ENCODE peak calls at places on chromosomes 7 and 10, in six cellular contexts. Y is A549, I is HepG2, A is WTC11, D is K562, S is H1. R is an unnamed sample.

GRCh38 chr10:128994598-128995143 is 472.4 kb upstream of the MGMT start:
- DNase-seq in Y (no peak), I (no peak), A (no peak), D (no peak), S (no peak), R (no peak)

GRCh38 chr10:93417264-93417663 is 64.9 kb downstream of the MYOF start:
- DNase-seq in Y (no peak), I (no peak), A (no peak), D (no peak), S (no peak), R (no peak)

GRCh38 chr7:47088329-47089067 is 493.4 kb downstream of the TNS3 start:
- DNase-seq in Y (peak; percentile 57), I (peak; percentile 46), A (peak; percentile 70), D (peak; percentile 54), S (peak; percentile 15), R (peak; percentile 65)

GRCh38 chr10:30057421-30057841 is 2.0 kb downstream of the JCAD start:
- DNase-seq in Y (peak; percentile 58), I (no peak), A (no peak), D (no peak), S (no peak), R (peak; percentile 65)

GRCh38 chr7:369981-370621 is 80.1 kb downstream of the FOXL3 start:
- DNase-seq in Y (no peak), I (no peak), A (no peak), D (no peak), S (no peak), R (no peak)

GRCh38 chr10:102410427-102411073 is 8.0 kb downstream of the PSD start:
- DNase-seq in Y (no peak), I (no peak), A (peak; percentile 61), D (no peak), S (no peak), R (no peak)

GRCh38 chr7:134699871-134700270 is 53.2 kb downstream of the BPGM start:
- DNase-seq in Y (no peak), I (no peak), A (no peak), D (no peak), S (no peak), R (no peak)

GRCh38 chr7:1619152-1620079 is 49.6 kb upstream of the PSMG3 start:
- DNase-seq in Y (no peak), I (no peak), A (no peak), D (peak; percentile 36), S (no peak), R (no peak)

GRCh38 chr7:23002698-23003097 is 11.2 kb downstream of the HYCC1 start:
- DNase-seq in Y (no peak), I (no peak), A (no peak), D (no peak), S (no peak), R (no peak)

GRCh38 chr10:119281581-119282071 is 74.3 kb downstream of the GRK5 start:
- DNase-seq in Y (no peak), I (no peak), A (no peak), D (no peak), S (no peak), R (no peak)

GRCh38 chr10:44883581-44884331 is 27.4 kb upstream of the TMEM72 start:
- DNase-seq in Y (no peak), I (no peak), A (no peak), D (no peak), S (no peak), R (no peak)

GRCh38 chr10:79274279-79275104 is 72.8 kb upstream of the PPIF start:
- DNase-seq in Y (no peak), I (no peak), A (no peak), D (no peak), S (no peak), R (no peak)

GRCh38 chr7:77991656-77992055 is 193.1 kb downstream of the PHTF2 start:
- DNase-seq in Y (no peak), I (no peak), A (no peak), D (no peak), S (no peak), R (no peak)

GRCh38 chr10:30782543-30783461 is 153.2 kb upstream of the LYZL2 start:
- DNase-seq in Y (no peak), I (no peak), A (no peak), D (no peak), S (no peak), R (no peak)

GRCh38 chr10:118568327-118568848 is 27.1 kb downstream of the PRLHR start:
- DNase-seq in Y (peak; percentile 56), I (peak; percentile 59), A (peak; percentile 17), D (peak; percentile 47), S (no peak), R (peak; percentile 61)

GRCh38 chr10:98364432-98365102 is 50.4 kb downstream of the PYROXD2 start:
- DNase-seq in Y (no peak), I (no peak), A (no peak), D (no peak), S (no peak), R (no peak)

GRCh38 chr10:28679941-28680752 is 2.8 kb downstream of the BAMBI start:
- DNase-seq in Y (peak; percentile 42), I (peak; percentile 58), A (no peak), D (no peak), S (no peak), R (peak; percentile 57)

GRCh38 chr7:65004575-65004974 is 1.9 kb downstream of the ERV3-1 start:
- DNase-seq in Y (no peak), I (no peak), A (no peak), D (peak; percentile 42), S (no peak), R (no peak)

GRCh38 chr7:158067931-158068482 is 519.6 kb downstream of the PTPRN2 start:
- DNase-seq in Y (no peak), I (no peak), A (no peak), D (no peak), S (no peak), R (no peak)

DNA sequence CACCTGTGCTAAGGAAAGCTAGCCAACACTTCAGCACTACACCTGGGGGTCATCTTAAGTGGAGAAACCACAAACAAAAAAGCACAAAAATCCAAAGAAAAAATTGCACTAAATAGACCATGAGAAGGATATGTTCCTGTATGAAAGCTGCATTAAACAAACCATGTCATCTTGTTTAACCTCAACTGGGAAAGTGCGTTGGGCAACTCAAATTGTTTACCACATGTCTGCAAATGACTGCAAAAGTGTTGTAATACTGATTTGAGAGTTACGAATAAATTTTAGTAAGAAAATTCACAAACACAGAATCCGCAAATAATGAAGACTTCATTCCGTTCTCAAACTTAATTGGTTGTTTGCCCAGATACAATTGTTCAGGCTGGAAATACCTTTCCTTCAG is 111.9 kb upstream of the EGFR start:
- DNase-seq in Y (no peak), I (no peak), A (no peak), D (no peak), S (no peak), R (no peak)
- TF ChIP-seq MAX in Y (no peak), I (no peak), A (no peak), D (no peak), S (no peak), R (no peak)

DNA sequence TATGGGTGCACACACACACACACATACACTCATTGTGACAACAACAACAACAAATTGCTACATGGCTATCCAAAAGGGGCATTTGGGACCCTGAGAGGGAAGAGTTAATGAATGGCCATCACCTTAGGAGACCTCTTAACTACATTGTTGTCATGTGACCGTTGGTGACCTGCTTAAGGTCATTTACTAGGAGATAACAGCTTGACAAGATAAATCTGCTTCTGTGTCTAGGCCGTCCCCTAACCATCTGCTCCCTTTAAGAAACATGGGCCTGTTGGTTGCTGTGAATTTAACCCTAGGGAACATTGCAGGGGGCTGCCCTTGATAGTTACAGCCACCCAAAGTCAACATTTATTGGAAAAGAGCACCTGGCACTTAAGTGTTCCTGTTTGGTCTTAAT is 29.7 kb downstream of the C1QL3 start:
- DNase-seq in Y (no peak), I (no peak), A (no peak), D (no peak), S (no peak), R (no peak)
- TF ChIP-seq JUN in Y (no peak), I (no peak), A (no peak), D (no peak), S (no peak), R (no peak)

GRCh38 chr10:50613726-50614443 is 9.9 kb downstream of the SGMS1 start:
- DNase-seq in Y (no peak), I (no peak), A (no peak), D (no peak), S (no peak), R (no peak)

GRCh38 chr10:50613150-50613549 is 10.6 kb downstream of the SGMS1 start:
- DNase-seq in Y (no peak), I (no peak), A (no peak), D (no peak), S (no peak), R (no peak)

GRCh38 chr10:50618624-50619023 is 5.1 kb downstream of the SGMS1 start:
- DNase-seq in Y (no peak), I (no peak), A (no peak), D (no peak), S (no peak), R (no peak)

GRCh38 chr10:50614444-50615137 is 9.2 kb downstream of the SGMS1 start:
- DNase-seq in Y (peak; percentile 22), I (peak; percentile 53), A (peak; percentile 53), D (peak; percentile 61), S (no peak), R (no peak)

DNA sequence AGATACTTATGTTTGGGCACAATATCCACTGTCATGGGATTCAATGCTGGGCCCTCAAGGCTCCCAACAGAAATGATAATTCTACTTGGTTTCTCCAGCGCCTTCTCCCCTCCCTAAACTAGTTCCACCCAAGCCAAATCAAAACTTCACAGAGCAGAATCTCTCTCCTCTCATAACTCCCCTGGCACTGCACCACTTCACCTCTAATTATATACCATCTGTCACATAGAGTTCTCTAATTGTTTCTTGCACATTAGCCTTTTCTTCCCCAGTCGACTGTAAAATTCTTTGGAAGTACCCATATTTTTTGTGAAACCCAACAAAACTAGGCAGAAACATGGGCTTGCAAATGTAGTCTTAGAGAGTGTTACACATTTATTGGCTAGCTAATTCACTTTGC is 8.1 kb downstream of the SGMS1 start:
- DNase-seq in Y (no peak), I (no peak), A (no peak), D (no peak), S (no peak), R (no peak)
- TF ChIP-seq MAX in Y (no peak), I (no peak), A (no peak), D (no peak), S (no peak), R (no peak)

DNA sequence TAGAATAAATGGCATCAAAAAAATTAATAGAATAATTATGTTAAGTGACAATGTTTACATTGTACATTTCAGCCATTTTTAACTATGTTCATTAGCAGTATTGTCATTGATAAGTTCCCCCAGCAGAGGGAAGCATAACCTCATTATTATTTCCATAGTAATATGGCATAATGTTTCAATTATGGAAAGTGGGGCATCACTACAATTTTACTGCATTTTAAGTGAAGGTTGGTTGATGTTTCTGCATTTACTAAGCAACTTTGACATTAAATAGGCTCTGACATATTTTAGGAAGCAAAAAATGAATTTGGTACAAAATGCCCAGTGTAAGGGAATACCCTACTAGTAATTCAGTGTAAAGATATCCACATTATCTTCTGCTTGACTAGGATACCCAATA is 218.3 kb downstream of the SEMA3A start:
- DNase-seq in Y (peak; percentile 35), I (peak; percentile 22), A (no peak), D (peak; percentile 21), S (no peak), R (peak; percentile 55)
- TF ChIP-seq JUN in Y (no peak), I (no peak), A (no peak), D (no peak), S (no peak), R (no peak)

R was measured in endothelial cell of umbilical vein.